ENCODE peak calls at places on chromosomes 7 and 10, in six cellular contexts. S is fibroblast of mammary gland; P is fibroblast of lung; T is effector memory CD4-positive, alpha-beta T cell; G is neuronal stem cell; C is prostate gland. B is an unnamed sample.
A peak's percentile ranks its signal among the peaks of the same experiment; 100 is the strongest.

GRCh38 chr7:149719050-149719899 is 54.1 kb downstream of the ZNF467 start:
- DNase-seq in S (peak; percentile 88), P (peak; percentile 73), T (no peak), G (no peak), C (no peak), B (no peak)

GRCh38 chr10:44385726-44386438 is 985 bp upstream of the CXCL12 start:
- DNase-seq in S (no peak), P (no peak), T (no peak), G (no peak), C (no peak), B (no peak)

GRCh38 chr7:2409745-2410414 is 6.5 kb downstream of the CHST12 start:
- DNase-seq in S (no peak), P (no peak), T (no peak), G (no peak), C (no peak), B (no peak)

GRCh38 chr7:47331179-47331565 is 250.7 kb downstream of the TNS3 start:
- DNase-seq in S (no peak), P (no peak), T (no peak), G (no peak), C (no peak), B (no peak)

GRCh38 chr10:63671317-63671937 is 150.2 kb downstream of the REEP3 start:
- DNase-seq in S (peak; percentile 95), P (peak; percentile 88), T (no peak), G (no peak), C (no peak), B (peak; percentile 75)

GRCh38 chr10:94036664-94037033 is 42.9 kb downstream of the PLCE1 start:
- DNase-seq in S (no peak), P (no peak), T (no peak), G (no peak), C (no peak), B (no peak)

GRCh38 chr7:36507868-36508440 is 118.3 kb downstream of the ANLN start:
- DNase-seq in S (no peak), P (no peak), T (no peak), G (no peak), C (no peak), B (no peak)

GRCh38 chr7:7595451-7595850 is 28.8 kb downstream of the MIOS start:
- DNase-seq in S (peak; percentile 26), P (peak; percentile 60), T (no peak), G (no peak), C (no peak), B (no peak)

GRCh38 chr7:75716992-75717626 is 21.6 kb downstream of the HIP1 start:
- DNase-seq in S (peak; percentile 86), P (peak; percentile 65), T (no peak), G (no peak), C (no peak), B (peak; percentile 56)

GRCh38 chr10:33657154-33657900 is 322.9 kb upstream of the NRP1 start:
- DNase-seq in S (peak; percentile 70), P (peak; percentile 63), T (no peak), G (no peak), C (no peak), B (peak; percentile 87)

GRCh38 chr7:106175507-106175906 is 63.4 kb upstream of the SYPL1 start:
- DNase-seq in S (no peak), P (no peak), T (no peak), G (no peak), C (no peak), B (no peak)

GRCh38 chr10:70378122-70378521 is 4.3 kb downstream of the LRRC20 start:
- DNase-seq in S (peak; percentile 92), P (peak; percentile 80), T (no peak), G (no peak), C (peak; percentile 20), B (peak; percentile 84)

GRCh38 chr7:158943713-158944112 is 87.4 kb downstream of the DYNC2I1 start:
- DNase-seq in S (no peak), P (no peak), T (no peak), G (no peak), C (no peak), B (no peak)

GRCh38 chr7:981793-982510 is 1.0 kb upstream of the CYP2W1 start:
- DNase-seq in S (no peak), P (no peak), T (no peak), G (no peak), C (peak; percentile 56), B (no peak)

GRCh38 chr10:80196270-80196949 is 8.9 kb downstream of the ANXA11 start:
- DNase-seq in S (peak; percentile 55), P (no peak), T (peak; percentile 32), G (no peak), C (peak; percentile 61), B (no peak)

GRCh38 chr7:3089493-3089892 is 45.8 kb upstream of the CARD11 start:
- DNase-seq in S (peak; percentile 4), P (peak; percentile 9), T (no peak), G (peak; percentile 21), C (no peak), B (no peak)

GRCh38 chr7:50335795-50336754 is 31.6 kb downstream of the IKZF1 start:
- DNase-seq in S (no peak), P (no peak), T (peak; percentile 69), G (no peak), C (no peak), B (no peak)

GRCh38 chr7:96388620-96389383 is 66.9 kb upstream of the SLC25A13 start:
- DNase-seq in S (peak; percentile 74), P (peak; percentile 67), T (no peak), G (no peak), C (no peak), B (peak; percentile 60)

DNA sequence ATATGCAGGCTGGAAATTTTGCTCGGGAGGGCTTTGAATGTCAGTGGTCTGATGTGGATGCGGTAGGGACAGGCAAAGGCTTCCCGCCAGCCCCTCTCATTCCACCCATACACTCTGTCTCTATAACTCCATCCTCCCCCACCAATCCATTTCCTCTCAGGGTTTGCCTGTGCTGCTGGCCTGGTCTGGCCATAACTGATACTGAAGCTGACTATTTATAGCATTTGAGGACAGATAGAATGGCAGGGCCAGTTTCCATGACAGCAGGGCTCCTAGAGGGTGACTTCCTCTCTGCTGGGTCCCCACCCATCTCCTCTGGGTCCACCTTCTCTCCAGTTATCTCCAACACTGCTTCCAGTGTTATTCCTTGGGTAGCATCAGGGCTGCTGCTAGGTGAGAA is 6.6 kb upstream of the PDLIM1 start:
- DNase-seq in S (no peak), P (no peak), T (no peak), G (no peak), C (no peak), B (no peak)
- H3K4me3 ChIP-seq in S (no peak overlapping the region), P (no peak overlapping the region), T (no peak overlapping the region), G (no peak overlapping the region), C (no peak overlapping the region), B (no peak overlapping the region)

DNA sequence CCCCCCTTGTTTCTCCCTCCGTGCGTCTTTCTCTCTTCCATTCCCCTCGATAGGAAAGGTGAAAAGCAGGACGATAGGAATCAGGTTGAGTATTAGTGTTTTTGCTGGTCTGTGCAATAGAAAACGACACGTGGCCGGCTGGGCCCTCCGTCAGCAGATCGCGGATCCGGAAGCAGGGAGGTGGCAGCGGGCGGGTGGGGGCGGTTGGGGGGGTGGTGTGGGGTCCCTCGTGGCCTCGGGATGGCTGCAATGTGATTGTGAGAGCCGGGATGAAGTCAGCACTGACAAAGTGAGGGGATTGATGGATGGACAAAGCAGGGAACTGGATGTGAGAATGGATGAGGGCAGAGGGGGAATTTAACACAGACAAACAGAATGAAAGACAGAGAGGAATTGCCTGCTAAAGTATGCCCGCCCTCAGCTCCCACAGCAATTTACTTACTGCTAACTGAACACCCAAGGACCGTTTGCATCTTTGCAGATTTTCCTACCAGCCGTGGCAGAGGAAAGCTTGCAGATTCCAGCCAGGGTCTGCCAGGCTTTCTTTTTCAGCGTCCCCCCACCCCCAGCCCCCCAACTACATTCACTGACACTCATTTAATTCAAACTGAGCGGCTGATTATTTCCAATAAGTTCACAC is 280.9 kb downstream of the LRMDA start:
- DNase-seq in S (no peak), P (no peak), T (no peak), G (no peak), C (no peak), B (no peak)
- H3K4me3 ChIP-seq in S (no peak overlapping the region), P (no peak overlapping the region), T (no peak overlapping the region), G (no peak overlapping the region), C (no peak overlapping the region), B (no peak overlapping the region)

GRCh38 chr7:69772699-69773436 is 174.6 kb downstream of the AUTS2 start:
- DNase-seq in S (no peak), P (no peak), T (no peak), G (no peak), C (peak; percentile 29), B (no peak)

GRCh38 chr7:69768986-69769595 is 170.8 kb downstream of the AUTS2 start:
- DNase-seq in S (peak; percentile 30), P (no peak), T (no peak), G (no peak), C (no peak), B (no peak)

GRCh38 chr7:69773535-69774225 is 175.4 kb downstream of the AUTS2 start:
- DNase-seq in S (peak; percentile 24), P (no peak), T (no peak), G (no peak), C (no peak), B (no peak)

GRCh38 chr7:69769826-69770225 is 171.6 kb downstream of the AUTS2 start:
- DNase-seq in S (no peak), P (no peak), T (no peak), G (no peak), C (no peak), B (no peak)

GRCh38 chr7:69770613-69771012 is 172.3 kb downstream of the AUTS2 start:
- DNase-seq in S (no peak), P (no peak), T (no peak), G (no peak), C (no peak), B (no peak)
- H3K4me3 ChIP-seq in S (no peak overlapping the region), P (no peak overlapping the region), T (no peak overlapping the region), G (no peak overlapping the region), C (no peak overlapping the region), B (no peak overlapping the region)

GRCh38 chr7:112093409-112093808 is 112.8 kb downstream of the DOCK4 start:
- DNase-seq in S (no peak), P (no peak), T (no peak), G (no peak), C (no peak), B (no peak)

GRCh38 chr7:112088484-112089016 is 117.6 kb downstream of the DOCK4 start:
- DNase-seq in S (no peak), P (no peak), T (no peak), G (no peak), C (no peak), B (no peak)

GRCh38 chr7:112089551-112089950 is 116.6 kb downstream of the DOCK4 start:
- DNase-seq in S (no peak), P (no peak), T (no peak), G (no peak), C (no peak), B (no peak)

GRCh38 chr7:112091768-112092167 is 114.4 kb downstream of the DOCK4 start:
- DNase-seq in S (no peak), P (no peak), T (no peak), G (no peak), C (no peak), B (no peak)

DNA sequence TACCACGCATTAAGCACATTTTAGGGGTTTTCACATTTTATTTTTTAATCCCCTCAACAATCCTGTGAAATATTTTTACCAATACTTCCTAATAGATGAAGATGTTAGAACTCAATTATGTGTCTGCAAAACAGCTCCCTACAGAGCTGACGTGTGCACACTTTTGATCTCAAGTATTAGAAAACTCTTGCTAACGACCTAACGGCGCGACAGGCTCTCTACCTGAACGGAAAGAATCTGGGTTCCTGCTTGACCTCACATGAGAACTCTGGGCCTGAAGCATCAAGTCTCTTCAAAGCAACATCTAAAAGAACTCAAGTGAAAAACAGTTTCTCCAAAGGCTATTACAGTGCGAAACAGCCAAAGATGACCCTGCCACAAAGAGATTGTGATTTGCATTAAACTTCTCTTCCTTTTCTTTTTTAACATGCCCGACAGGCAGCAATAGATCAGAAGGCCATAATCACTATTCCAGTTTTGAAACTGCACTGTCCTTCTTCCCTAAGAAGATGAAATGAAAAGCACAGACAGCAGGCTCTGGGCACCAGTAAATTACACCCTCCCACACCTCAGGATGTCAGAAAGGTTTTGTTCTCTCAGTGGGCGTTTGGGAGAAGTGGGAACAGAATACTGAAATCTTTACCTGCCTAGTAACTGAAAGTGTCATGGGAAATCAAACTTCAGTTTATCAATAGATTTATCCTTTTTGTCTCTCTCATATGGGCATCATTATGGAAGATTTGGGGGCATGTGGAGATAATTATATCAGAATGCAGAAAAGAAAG is 113.7 kb downstream of the DOCK4 start:
- DNase-seq in S (no peak), P (no peak), T (no peak), G (no peak), C (no peak), B (no peak)
- H3K4me3 ChIP-seq in S (no peak overlapping the region), P (no peak overlapping the region), T (no peak overlapping the region), G (no peak overlapping the region), C (no peak overlapping the region), B (no peak overlapping the region)